ENCODE peak calls at places on chromosome 3, in four cellular contexts. One of them, this sample, is unnamed.

GRCh38 chr3:23157331-23157730 is 45.8 kb upstream of the UBE2E2 start:
- DNase-seq in breast epithelium: no peak
- DNase-seq in heart left ventricle: no peak
- DNase-seq in foreskin fibroblast: no peak
- DNase-seq in this sample: no peak

GRCh38 chr3:133568294-133569014 is 5.0 kb upstream of the CDV3 start:
- DNase-seq in breast epithelium: no peak
- DNase-seq in heart left ventricle: no peak
- DNase-seq in foreskin fibroblast: peak; percentile 94
- DNase-seq in this sample: no peak

GRCh38 chr3:177681156-177681555 is 483.9 kb upstream of the TBL1XR1 start:
- DNase-seq in breast epithelium: no peak
- DNase-seq in heart left ventricle: no peak
- DNase-seq in foreskin fibroblast: no peak
- DNase-seq in this sample: no peak

GRCh38 chr3:127252446-127252845 is 35.4 kb downstream of the PRR20G start:
- DNase-seq in breast epithelium: no peak
- DNase-seq in heart left ventricle: no peak
- DNase-seq in foreskin fibroblast: no peak
- DNase-seq in this sample: no peak

GRCh38 chr3:43001094-43001553 is 22.0 kb downstream of the GASK1A start:
- DNase-seq in breast epithelium: peak; percentile 77
- DNase-seq in heart left ventricle: peak; percentile 79
- DNase-seq in foreskin fibroblast: peak; percentile 90
- DNase-seq in this sample: no peak

GRCh38 chr3:142056656-142057330 is 92.6 kb downstream of the TFDP2 start:
- DNase-seq in breast epithelium: no peak
- DNase-seq in heart left ventricle: no peak
- DNase-seq in foreskin fibroblast: no peak
- DNase-seq in this sample: no peak

GRCh38 chr3:147712357-147712756 is 303.2 kb downstream of the ZIC1 start:
- DNase-seq in breast epithelium: no peak
- DNase-seq in heart left ventricle: no peak
- DNase-seq in foreskin fibroblast: no peak
- DNase-seq in this sample: no peak

GRCh38 chr3:185152433-185153169 is at the start of gene C3orf70:
- DNase-seq in breast epithelium: no peak
- DNase-seq in heart left ventricle: peak; percentile 80
- DNase-seq in foreskin fibroblast: peak; percentile 83
- DNase-seq in this sample: peak; percentile 35

GRCh38 chr3:140630866-140631265 is 47.0 kb upstream of the TRIM42 start:
- DNase-seq in breast epithelium: no peak
- DNase-seq in heart left ventricle: no peak
- DNase-seq in foreskin fibroblast: peak; percentile 42
- DNase-seq in this sample: no peak

GRCh38 chr3:24963762-24964625 is 464.1 kb upstream of the RARB start:
- DNase-seq in breast epithelium: no peak
- DNase-seq in heart left ventricle: no peak
- DNase-seq in foreskin fibroblast: peak; percentile 33
- DNase-seq in this sample: no peak

GRCh38 chr3:53231532-53232511 is 24.0 kb downstream of the TKT start:
- DNase-seq in breast epithelium: no peak
- DNase-seq in heart left ventricle: no peak
- DNase-seq in foreskin fibroblast: no peak
- DNase-seq in this sample: no peak

GRCh38 chr3:50648297-50648696 is 26.4 kb upstream of the DOCK3 start:
- DNase-seq in breast epithelium: no peak
- DNase-seq in heart left ventricle: no peak
- DNase-seq in foreskin fibroblast: peak; percentile 49
- DNase-seq in this sample: no peak

GRCh38 chr3:23629181-23629893 is 176.4 kb upstream of the UBE2E1 start:
- DNase-seq in breast epithelium: no peak
- DNase-seq in heart left ventricle: no peak
- DNase-seq in foreskin fibroblast: peak; percentile 60
- DNase-seq in this sample: no peak

GRCh38 chr3:154151969-154152368 is 30.8 kb downstream of the ARHGEF26 start:
- DNase-seq in breast epithelium: no peak
- DNase-seq in heart left ventricle: no peak
- DNase-seq in foreskin fibroblast: peak; percentile 65
- DNase-seq in this sample: no peak

GRCh38 chr3:39106281-39107055 is 959 bp downstream of the GORASP1 start:
- DNase-seq in breast epithelium: no peak
- DNase-seq in heart left ventricle: no peak
- DNase-seq in foreskin fibroblast: peak; percentile 63
- DNase-seq in this sample: no peak

GRCh38 chr3:58866079-58866478 is 183.7 kb downstream of the CFAP20DC start:
- DNase-seq in breast epithelium: no peak
- DNase-seq in heart left ventricle: no peak
- DNase-seq in foreskin fibroblast: no peak
- DNase-seq in this sample: no peak

GRCh38 chr3:170740726-170741591 is 129.0 kb downstream of the RPL22L1 start:
- DNase-seq in breast epithelium: peak; percentile 60
- DNase-seq in heart left ventricle: no peak
- DNase-seq in foreskin fibroblast: peak; percentile 96
- DNase-seq in this sample: no peak

GRCh38 chr3:173529062-173529711 is 131.6 kb downstream of the NLGN1 start:
- DNase-seq in breast epithelium: no peak
- DNase-seq in heart left ventricle: no peak
- DNase-seq in foreskin fibroblast: peak; percentile 6
- DNase-seq in this sample: no peak

GRCh38 chr3:134317106-134317947 is 56.9 kb downstream of the AMOTL2 start:
- DNase-seq in breast epithelium: no peak
- DNase-seq in heart left ventricle: no peak
- DNase-seq in foreskin fibroblast: peak; percentile 74
- DNase-seq in this sample: no peak

GRCh38 chr3:146160233-146160963 is 586 bp downstream of the PLOD2 start:
- DNase-seq in breast epithelium: peak; percentile 63
- DNase-seq in heart left ventricle: no peak
- DNase-seq in foreskin fibroblast: peak; percentile 88
- DNase-seq in this sample: peak; percentile 34

GRCh38 chr3:124345845-124346244 is 353.9 kb upstream of the ROPN1 start:
- DNase-seq in breast epithelium: no peak
- DNase-seq in heart left ventricle: no peak
- DNase-seq in foreskin fibroblast: no peak
- DNase-seq in this sample: no peak

GRCh38 chr3:124351430-124352142 is 359.7 kb upstream of the ROPN1 start:
- DNase-seq in breast epithelium: no peak
- DNase-seq in heart left ventricle: no peak
- DNase-seq in foreskin fibroblast: peak; percentile 64
- DNase-seq in this sample: no peak

GRCh38 chr3:124346487-124346886 is 354.6 kb upstream of the ROPN1 start:
- DNase-seq in breast epithelium: no peak
- DNase-seq in heart left ventricle: no peak
- DNase-seq in foreskin fibroblast: no peak
- DNase-seq in this sample: no peak

GRCh38 chr3:124352143-124352528 is 360.2 kb upstream of the ROPN1 start:
- DNase-seq in breast epithelium: no peak
- DNase-seq in heart left ventricle: no peak
- DNase-seq in foreskin fibroblast: no peak
- DNase-seq in this sample: no peak

DNA sequence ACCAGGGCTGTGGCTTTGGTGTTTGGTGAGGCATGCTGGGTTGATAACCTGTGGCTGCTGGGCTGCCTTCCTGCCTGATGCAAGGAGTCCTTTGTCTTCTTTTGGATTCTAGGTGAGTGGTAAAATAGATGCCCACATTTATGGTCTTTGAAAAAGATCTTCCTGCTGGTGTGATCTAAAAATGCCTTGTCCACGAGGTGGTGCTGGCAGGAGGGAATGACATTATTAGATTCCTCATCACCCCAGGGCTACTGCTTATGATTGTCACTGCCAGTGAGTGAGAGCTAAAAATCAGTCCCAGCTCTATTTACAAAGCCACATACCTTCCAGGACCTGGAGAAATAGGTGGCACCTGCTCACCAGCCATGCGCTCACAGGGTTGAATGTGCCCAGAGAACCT is 355.5 kb upstream of the ROPN1 start:
- DNase-seq in breast epithelium: no peak
- DNase-seq in heart left ventricle: no peak
- DNase-seq in foreskin fibroblast: peak; percentile 6
- DNase-seq in this sample: no peak
- TF ChIP-seq CTCF in breast epithelium: no peak
- TF ChIP-seq CTCF in heart left ventricle: no peak
- TF ChIP-seq CTCF in foreskin fibroblast: no peak
- TF ChIP-seq CTCF in this sample: no peak

DNA sequence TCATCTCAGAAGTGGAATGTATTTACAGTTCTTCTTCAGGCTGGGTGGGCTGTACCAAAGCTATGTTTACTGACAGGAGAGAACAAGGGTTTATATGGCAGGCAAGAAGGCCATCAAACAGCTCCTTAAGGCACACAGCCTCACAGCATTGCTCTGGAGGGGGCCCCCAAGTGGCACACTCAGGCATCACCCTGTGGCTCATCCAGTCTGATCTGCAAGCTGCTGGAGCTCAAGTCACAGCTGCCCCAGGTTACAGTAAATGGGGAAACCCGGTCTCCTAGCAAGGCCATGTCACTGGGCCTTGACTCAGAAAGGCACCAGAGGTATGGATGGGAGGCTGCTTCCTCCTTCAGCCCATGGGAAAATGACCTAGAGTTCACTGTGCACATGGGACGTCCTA is 67.4 kb downstream of the TFG start:
- DNase-seq in breast epithelium: no peak
- DNase-seq in heart left ventricle: no peak
- DNase-seq in foreskin fibroblast: no peak
- DNase-seq in this sample: no peak
- TF ChIP-seq CTCF in breast epithelium: no peak
- TF ChIP-seq CTCF in heart left ventricle: no peak
- TF ChIP-seq CTCF in foreskin fibroblast: no peak
- TF ChIP-seq CTCF in this sample: no peak

GRCh38 chr3:122299872-122300460 is 25.1 kb upstream of the CSTA start:
- DNase-seq in breast epithelium: no peak
- DNase-seq in heart left ventricle: no peak
- DNase-seq in foreskin fibroblast: peak; percentile 41
- DNase-seq in this sample: no peak
- TF ChIP-seq CTCF in breast epithelium: no peak
- TF ChIP-seq CTCF in heart left ventricle: no peak
- TF ChIP-seq CTCF in foreskin fibroblast: peak; percentile 52
- TF ChIP-seq CTCF in this sample: peak; percentile 54

GRCh38 chr3:32778389-32778788 is 39.4 kb upstream of the TRIM71 start:
- DNase-seq in breast epithelium: no peak
- DNase-seq in heart left ventricle: no peak
- DNase-seq in foreskin fibroblast: no peak
- DNase-seq in this sample: no peak
- TF ChIP-seq CTCF in breast epithelium: no peak
- TF ChIP-seq CTCF in heart left ventricle: no peak
- TF ChIP-seq CTCF in foreskin fibroblast: no peak
- TF ChIP-seq CTCF in this sample: no peak

GRCh38 chr3:192802957-192803899 is 75.9 kb upstream of the FGF12 start:
- DNase-seq in breast epithelium: no peak
- DNase-seq in heart left ventricle: no peak
- DNase-seq in foreskin fibroblast: peak; percentile 66
- DNase-seq in this sample: no peak
- TF ChIP-seq CTCF in breast epithelium: no peak
- TF ChIP-seq CTCF in heart left ventricle: peak; percentile 62
- TF ChIP-seq CTCF in foreskin fibroblast: peak; percentile 59
- TF ChIP-seq CTCF in this sample: peak; percentile 66

GRCh38 chr3:166263460-166263859 is 426.2 kb upstream of the BCHE start:
- DNase-seq in breast epithelium: no peak
- DNase-seq in heart left ventricle: no peak
- DNase-seq in foreskin fibroblast: no peak
- DNase-seq in this sample: no peak
- TF ChIP-seq CTCF in breast epithelium: no peak
- TF ChIP-seq CTCF in heart left ventricle: no peak
- TF ChIP-seq CTCF in foreskin fibroblast: no peak
- TF ChIP-seq CTCF in this sample: no peak

GRCh38 chr3:150733936-150734794 is 28.8 kb downstream of the SIAH2 start:
- DNase-seq in breast epithelium: no peak
- DNase-seq in heart left ventricle: no peak
- DNase-seq in foreskin fibroblast: no peak
- DNase-seq in this sample: no peak
- TF ChIP-seq CTCF in breast epithelium: no peak
- TF ChIP-seq CTCF in heart left ventricle: no peak
- TF ChIP-seq CTCF in foreskin fibroblast: no peak
- TF ChIP-seq CTCF in this sample: no peak

DNA sequence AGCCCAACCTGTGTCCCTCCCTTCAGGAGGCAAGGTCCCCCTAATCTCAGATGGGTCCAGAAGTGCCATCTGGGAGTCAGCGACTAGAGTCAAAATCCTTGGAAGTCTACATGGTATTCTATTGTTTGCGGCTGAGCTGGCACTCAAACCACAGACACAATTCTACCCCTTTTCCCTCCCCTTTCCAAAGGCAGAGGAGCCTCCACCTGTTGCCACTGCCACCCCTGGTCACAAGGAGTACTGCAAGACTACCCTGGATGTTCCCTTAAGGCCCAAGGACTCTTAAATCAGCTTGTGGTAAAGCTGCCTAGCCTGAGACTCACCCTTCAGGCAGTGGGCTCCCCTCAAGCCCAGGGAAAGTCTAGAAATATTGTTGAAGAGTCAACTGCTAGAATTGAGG is 4.3 kb upstream of the OR5H6 start:
- DNase-seq in breast epithelium: no peak
- DNase-seq in heart left ventricle: no peak
- DNase-seq in foreskin fibroblast: no peak
- DNase-seq in this sample: no peak
- TF ChIP-seq CTCF in breast epithelium: no peak
- TF ChIP-seq CTCF in heart left ventricle: no peak
- TF ChIP-seq CTCF in foreskin fibroblast: no peak
- TF ChIP-seq CTCF in this sample: no peak

GRCh38 chr3:51819151-51819550 is 40.1 kb upstream of the IQCF6 start:
- DNase-seq in breast epithelium: no peak
- DNase-seq in heart left ventricle: peak; percentile 63
- DNase-seq in foreskin fibroblast: no peak
- DNase-seq in this sample: no peak

GRCh38 chr3:51814034-51814433 is 35.0 kb upstream of the IQCF6 start:
- DNase-seq in breast epithelium: no peak
- DNase-seq in heart left ventricle: no peak
- DNase-seq in foreskin fibroblast: no peak
- DNase-seq in this sample: no peak

GRCh38 chr3:51817375-51817774 is 38.3 kb upstream of the IQCF6 start:
- DNase-seq in breast epithelium: no peak
- DNase-seq in heart left ventricle: no peak
- DNase-seq in foreskin fibroblast: no peak
- DNase-seq in this sample: no peak

GRCh38 chr3:51815614-51816013 is 36.6 kb upstream of the IQCF6 start:
- DNase-seq in breast epithelium: no peak
- DNase-seq in heart left ventricle: no peak
- DNase-seq in foreskin fibroblast: no peak
- DNase-seq in this sample: no peak

GRCh38 chr3:51819709-51820406 is 40.8 kb upstream of the IQCF6 start:
- DNase-seq in breast epithelium: no peak
- DNase-seq in heart left ventricle: no peak
- DNase-seq in foreskin fibroblast: no peak
- DNase-seq in this sample: peak; percentile 18
- TF ChIP-seq CTCF in breast epithelium: no peak
- TF ChIP-seq CTCF in heart left ventricle: no peak
- TF ChIP-seq CTCF in foreskin fibroblast: no peak
- TF ChIP-seq CTCF in this sample: peak; percentile 53